ENCODE peak calls at places on chromosomes 11 and 22, in nine cellular contexts. T is AG04450; N is GM23248; L is mammary epithelial cell; P is small intestine; S is CD4-positive, alpha-beta memory T cell; V is heart right ventricle; G is psoas muscle; E is hepatocyte. I is an unnamed sample.

GRCh38 chr11:1296287-1296686 is 13.1 kb downstream of the TOLLIP start:
- DNase-seq in L (no peak), G (no peak), V (no peak), T (no peak), N (no peak), P (no peak), E (no peak), S (no peak), I (no peak)

GRCh38 chr22:36470994-36471331 is 10.5 kb downstream of the TXN2 start:
- DNase-seq in E (no peak), S (no peak), G (no peak), P (no peak), T (no peak), N (no peak), L (no peak), V (no peak), I (no peak)

GRCh38 chr11:69216609-69217008 is 60.9 kb downstream of the SMIM38 start:
- DNase-seq in L (no peak), P (no peak), G (no peak), V (no peak), T (no peak), N (peak; percentile 38), E (no peak), S (no peak), I (no peak)

GRCh38 chr22:32660292-32660691 is 141.2 kb upstream of the TIMP3 start:
- DNase-seq in S (peak; percentile 24), V (peak; percentile 71), P (peak; percentile 70), E (peak; percentile 81), T (no peak), N (peak; percentile 78), L (peak; percentile 62), G (peak; percentile 65), I (peak; percentile 62)

GRCh38 chr11:107453594-107454286 is 3.9 kb downstream of the CWF19L2 start:
- DNase-seq in P (no peak), N (no peak), E (no peak), T (no peak), S (no peak), G (no peak), L (no peak), V (no peak), I (no peak)

GRCh38 chr11:114166897-114167323 is 107.4 kb downstream of the ZBTB16 start:
- DNase-seq in P (no peak), E (peak; percentile 45), T (peak; percentile 20), L (peak; percentile 83), S (peak; percentile 64), N (peak; percentile 88), V (no peak), G (no peak), I (no peak)

GRCh38 chr22:21752276-21752675 is 16.7 kb upstream of the YPEL1 start:
- DNase-seq in T (no peak), S (no peak), N (no peak), G (no peak), P (no peak), V (no peak), E (no peak), L (no peak), I (no peak)

GRCh38 chr11:73141031-73141308 is 1.1 kb downstream of the FCHSD2 start:
- DNase-seq in G (peak; percentile 38), P (no peak), T (no peak), S (peak; percentile 16), E (peak; percentile 24), N (peak; percentile 58), V (peak; percentile 31), L (peak; percentile 9), I (no peak)

GRCh38 chr11:12137938-12138731 is 27.7 kb downstream of the MICAL2 start:
- DNase-seq in V (no peak), G (no peak), P (no peak), E (no peak), N (peak; percentile 67), T (peak; percentile 83), L (peak; percentile 97), S (no peak), I (no peak)

GRCh38 chr22:45087802-45088201 is 75.9 kb upstream of the NUP50 start:
- DNase-seq in E (no peak), G (no peak), S (no peak), P (no peak), L (no peak), T (no peak), N (no peak), V (no peak), I (no peak)

GRCh38 chr22:45084400-45084920 is 74.7 kb upstream of the PHF21B start:
- DNase-seq in E (no peak), T (no peak), G (no peak), P (no peak), V (no peak), L (no peak), S (no peak), N (no peak), I (no peak)

GRCh38 chr22:45077826-45078334 is 68.1 kb upstream of the PHF21B start:
- DNase-seq in V (no peak), G (no peak), E (no peak), N (no peak), L (no peak), T (no peak), S (no peak), P (no peak), I (no peak)

GRCh38 chr22:45083659-45084305 is 74.0 kb upstream of the PHF21B start:
- DNase-seq in S (no peak), T (no peak), V (no peak), G (no peak), E (no peak), P (no peak), N (peak; percentile 90), L (peak; percentile 65), I (no peak)

GRCh38 chr22:45082795-45083194 is 73.0 kb upstream of the PHF21B start:
- DNase-seq in T (no peak), G (no peak), S (no peak), N (peak; percentile 39), V (no peak), E (no peak), P (no peak), L (no peak), I (no peak)
- H3K4me3 ChIP-seq in T (no peak overlapping the region), G (no peak overlapping the region), S (no peak overlapping the region), N (no peak overlapping the region), V (no peak overlapping the region), E (no peak overlapping the region), P (no peak overlapping the region), L (no peak overlapping the region), I (no peak overlapping the region)

DNA sequence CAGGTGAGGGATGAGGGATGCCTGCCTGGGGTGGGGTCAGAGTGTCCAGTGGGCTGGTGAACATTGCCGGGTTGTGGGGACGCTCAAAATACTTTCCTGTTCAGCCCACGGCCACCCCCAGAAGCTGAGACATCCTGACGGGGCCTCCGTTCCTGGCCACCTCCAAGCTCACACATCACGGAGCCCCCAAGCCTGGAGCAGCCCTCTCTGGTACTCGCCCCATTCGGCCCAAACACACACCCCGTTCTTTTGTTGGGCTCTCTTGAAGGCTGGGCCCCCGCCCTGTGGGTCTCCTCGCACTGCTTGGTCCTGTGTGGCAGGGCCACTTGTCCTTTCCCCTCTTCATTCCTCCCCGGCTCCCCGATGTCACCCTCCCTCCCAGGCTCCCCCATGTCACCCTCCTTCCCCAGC is 442.6 kb downstream of the TBC1D22A start:
- DNase-seq in N (no peak), P (no peak), E (peak; percentile 2), G (no peak), S (no peak), V (no peak), T (no peak), L (no peak), I (no peak)
- H3K9me3 ChIP-seq in N (no peaks in the 10 kb centered on the region), P (no peaks in the 10 kb centered on the region), E (no peaks in the 10 kb centered on the region), G (no peaks in the 10 kb centered on the region), S (no peaks in the 10 kb centered on the region), V (no peaks in the 10 kb centered on the region), T (peaks cover 10% of the 10 kb centered on the region), L (peaks cover 32% of the 10 kb centered on the region), I (no peaks in the 10 kb centered on the region)

GRCh38 chr22:27312567-27313507 is 488.7 kb downstream of the MN1 start:
- DNase-seq in L (no peak), T (no peak), P (no peak), V (no peak), S (no peak), N (no peak), G (no peak), E (no peak), I (no peak)

GRCh38 chr22:27309713-27310112 is 491.8 kb downstream of the MN1 start:
- DNase-seq in E (no peak), P (no peak), G (no peak), L (no peak), T (no peak), V (no peak), N (no peak), S (no peak), I (no peak)

GRCh38 chr22:27314276-27314807 is 487.2 kb downstream of the MN1 start:
- DNase-seq in P (peak; percentile 85), T (no peak), G (no peak), S (no peak), V (no peak), L (no peak), E (peak; percentile 44), N (no peak), I (no peak)

GRCh38 chr22:27310966-27311665 is 490.4 kb downstream of the MN1 start:
- DNase-seq in L (no peak), N (no peak), G (no peak), S (no peak), V (no peak), T (no peak), E (no peak), P (no peak), I (no peak)

DNA sequence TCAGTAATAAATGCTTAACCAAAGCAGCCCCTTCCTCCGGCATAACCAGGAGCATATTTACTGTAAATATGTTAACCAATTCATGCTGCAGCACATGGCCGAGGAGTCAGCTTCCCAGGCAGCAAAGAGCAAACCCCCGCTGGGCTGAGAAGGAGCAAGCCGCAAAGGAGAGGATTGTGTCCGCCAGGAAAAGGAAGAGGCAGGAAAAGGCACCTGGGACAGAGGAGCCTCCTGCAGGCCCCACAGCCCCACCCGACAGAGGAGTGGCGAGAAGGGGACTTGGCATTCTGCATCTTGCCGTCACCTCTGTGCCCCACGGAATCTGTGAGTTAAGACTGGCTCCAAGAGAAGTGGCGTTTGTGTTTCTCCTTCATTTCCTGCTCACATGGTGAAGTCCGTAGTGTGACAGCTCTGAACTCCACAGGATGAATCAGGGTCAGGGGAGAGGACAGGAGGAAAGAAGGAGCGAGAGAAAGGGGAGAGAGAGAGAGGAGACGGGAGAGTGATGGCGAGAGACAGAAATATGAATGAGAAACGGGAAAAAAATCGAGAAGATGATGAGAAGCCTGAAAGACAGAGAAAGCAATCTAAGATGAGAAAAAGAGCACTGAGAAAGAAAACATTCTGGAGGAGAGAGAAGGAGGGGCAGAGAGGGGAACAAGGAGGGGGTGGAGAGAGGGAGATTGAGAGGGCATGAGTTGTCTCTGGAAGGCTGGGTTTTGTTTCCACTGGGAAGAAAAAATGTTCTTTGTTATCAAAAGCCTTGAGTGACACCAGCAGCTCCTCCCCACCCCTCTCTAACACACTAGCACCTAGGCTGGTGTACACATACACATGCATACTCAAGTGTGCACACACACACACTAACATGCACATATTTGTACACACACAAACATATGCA is 489.6 kb downstream of the MN1 start:
- DNase-seq in E (no peak), G (no peak), L (no peak), S (no peak), V (no peak), P (peak; percentile 24), N (no peak), T (no peak), I (no peak)
- H3K4me3 ChIP-seq in E (no peak overlapping the region), G (no peak overlapping the region), L (no peak overlapping the region), S (no peak overlapping the region), V (no peak overlapping the region), P (no peak overlapping the region), N (no peak overlapping the region), T (no peak overlapping the region), I (no peak overlapping the region)

DNA sequence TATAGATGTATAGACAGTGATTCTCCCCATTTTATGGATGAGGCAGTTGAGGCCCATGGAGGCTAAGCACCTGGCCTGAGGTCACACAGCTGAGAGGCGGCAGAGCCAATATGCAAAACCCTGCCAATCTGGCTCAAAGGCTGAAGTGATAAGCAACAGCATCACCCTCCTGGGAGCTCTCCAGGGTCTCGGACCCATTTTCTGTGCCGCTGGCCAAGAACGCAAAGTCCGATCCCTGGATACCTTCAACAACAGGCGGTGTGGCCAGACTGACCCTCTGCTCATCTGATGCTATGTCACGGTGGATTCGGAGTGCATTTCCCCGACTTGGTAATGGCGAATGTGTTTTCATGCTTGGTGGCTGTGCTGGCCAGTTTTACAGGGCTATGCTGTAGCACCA is 595.0 kb downstream of the TBC1D22A start:
- DNase-seq in L (no peak), T (no peak), N (no peak), E (no peak), P (no peak), V (no peak), G (no peak), S (no peak), I (no peak)
- H3K9me3 ChIP-seq in L (peaks cover 21% of the 10 kb centered on the region), T (peaks cover 6% of the 10 kb centered on the region), N (no peaks in the 10 kb centered on the region), E (no peaks in the 10 kb centered on the region), P (no peaks in the 10 kb centered on the region), V (peaks cover 15% of the 10 kb centered on the region), G (peaks cover 8% of the 10 kb centered on the region), S (no peaks in the 10 kb centered on the region), I (peaks cover 3% of the 10 kb centered on the region)